ENCODE peak calls at places on chromosomes 16 and 17, in six cellular contexts. C is DND-41, Q is T-helper 17 cell, R is cardiac muscle cell, K is stomach, S is breast epithelium. V is an unnamed sample.

GRCh38 chr17:1460233-1460632 is 4.2 kb upstream of the CRK start:
- DNase-seq in C (no peak), Q (no peak), R (no peak), K (peak; percentile 94), S (peak; percentile 93), V (peak; percentile 59)

GRCh38 chr16:53515259-53515658 is 12.2 kb upstream of the AKTIP start:
- DNase-seq in C (no peak), Q (no peak), R (peak; percentile 88), K (no peak), S (no peak), V (no peak)

GRCh38 chr17:16150251-16150859 is 65.0 kb downstream of the NCOR1 start:
- DNase-seq in C (no peak), Q (no peak), R (peak; percentile 66), K (no peak), S (no peak), V (no peak)

GRCh38 chr16:1089822-1090619 is 6.0 kb downstream of the C1QTNF8 start:
- DNase-seq in C (no peak), Q (no peak), R (no peak), K (peak; percentile 78), S (no peak), V (no peak)

GRCh38 chr17:19648475-19649406 is at the start of gene ALDH3A2:
- DNase-seq in C (no peak), Q (peak; percentile 90), R (peak; percentile 97), K (peak; percentile 97), S (peak; percentile 96), V (peak; percentile 97)

GRCh38 chr16:22081050-22081449 is 11.3 kb upstream of the VWA3A start:
- DNase-seq in C (no peak), Q (no peak), R (no peak), K (no peak), S (no peak), V (no peak)

GRCh38 chr17:67431210-67432015 is 54.3 kb downstream of the PITPNC1 start:
- DNase-seq in C (no peak), Q (no peak), R (peak; percentile 83), K (no peak), S (no peak), V (no peak)

GRCh38 chr17:72101526-72101925 is 19.3 kb upstream of the SOX9 start:
- DNase-seq in C (no peak), Q (no peak), R (no peak), K (no peak), S (no peak), V (no peak)

GRCh38 chr17:66228887-66229782 is at the start of gene APOH:
- DNase-seq in C (no peak), Q (no peak), R (no peak), K (no peak), S (no peak), V (no peak)

GRCh38 chr16:79600636-79601091 is at the start of gene MAF:
- DNase-seq in C (peak; percentile 83), Q (peak; percentile 77), R (peak; percentile 79), K (peak; percentile 95), S (peak; percentile 92), V (peak; percentile 8)

GRCh38 chr17:47695664-47696376 is 1.9 kb downstream of the TBKBP1 start:
- DNase-seq in C (no peak), Q (no peak), R (no peak), K (no peak), S (no peak), V (peak; percentile 13)

GRCh38 chr17:81511550-81511799 is 1.1 kb downstream of the ACTG1 start:
- DNase-seq in C (no peak), Q (no peak), R (peak; percentile 40), K (no peak), S (no peak), V (no peak)

GRCh38 chr16:75789237-75789636 is 62.9 kb upstream of the CPHXL start:
- DNase-seq in C (no peak), Q (no peak), R (peak; percentile 61), K (no peak), S (no peak), V (no peak)

GRCh38 chr16:81495321-81496234 is 51.0 kb downstream of the CMIP start:
- DNase-seq in C (no peak), Q (no peak), R (no peak), K (peak; percentile 48), S (no peak), V (no peak)

GRCh38 chr17:50558955-50559614 is 1.4 kb upstream of the CACNA1G start:
- DNase-seq in C (no peak), Q (peak; percentile 23), R (no peak), K (no peak), S (no peak), V (peak; percentile 89)

GRCh38 chr16:71504901-71505300 is 15.8 kb upstream of the ZNF19 start:
- DNase-seq in C (no peak), Q (no peak), R (no peak), K (no peak), S (no peak), V (no peak)

GRCh38 chr17:3927628-3928010 is 11.4 kb upstream of the P2RX1 start:
- DNase-seq in C (no peak), Q (no peak), R (no peak), K (no peak), S (no peak), V (no peak)

GRCh38 chr17:56262854-56263253 is 109.6 kb downstream of the ANKFN1 start:
- DNase-seq in C (no peak), Q (no peak), R (no peak), K (peak; percentile 49), S (no peak), V (no peak)

GRCh38 chr17:31564291-31564690 is 172.8 kb downstream of the RAB11FIP4 start:
- DNase-seq in C (no peak), Q (no peak), R (no peak), K (no peak), S (no peak), V (no peak)

GRCh38 chr17:81900181-81900820 is 1.7 kb upstream of the NPB start:
- DNase-seq in C (no peak), Q (no peak), R (no peak), K (no peak), S (no peak), V (no peak)

GRCh38 chr17:79614248-79614647 is 3.4 kb upstream of the RBFOX3 start:
- DNase-seq in C (no peak), Q (no peak), R (no peak), K (no peak), S (no peak), V (no peak)

GRCh38 chr16:70747703-70748631 is 53.0 kb downstream of the VAC14 start:
- DNase-seq in C (no peak), Q (no peak), R (peak; percentile 29), K (no peak), S (peak; percentile 56), V (no peak)

GRCh38 chr17:41002814-41003213 is 3.1 kb upstream of the KRTAP3-2 start:
- DNase-seq in C (no peak), Q (no peak), R (no peak), K (no peak), S (no peak), V (no peak)

GRCh38 chr16:86195863-86196630 is 297.1 kb downstream of the IRF8 start:
- DNase-seq in C (no peak), Q (no peak), R (peak; percentile 35), K (no peak), S (no peak), V (no peak)

GRCh38 chr16:75288596-75289120 is 37.2 kb upstream of the BCAR1 start:
- DNase-seq in C (peak; percentile 81), Q (no peak), R (no peak), K (no peak), S (no peak), V (no peak)

GRCh38 chr17:72255481-72255880 is 134.7 kb downstream of the SOX9 start:
- DNase-seq in C (no peak), Q (no peak), R (no peak), K (no peak), S (no peak), V (peak; percentile 62)

GRCh38 chr17:20291853-20292252 is 175.5 kb downstream of the LGALS9B start:
- DNase-seq in C (no peak), Q (no peak), R (no peak), K (no peak), S (no peak), V (no peak)

GRCh38 chr17:10628756-10629155 is 28.4 kb downstream of the MYH3 start:
- DNase-seq in C (peak; percentile 24), Q (no peak), R (no peak), K (no peak), S (no peak), V (no peak)

GRCh38 chr17:41540921-41541625 is 13.0 kb upstream of the KRT19 start:
- DNase-seq in C (no peak), Q (no peak), R (no peak), K (no peak), S (no peak), V (peak; percentile 40)

GRCh38 chr17:33234930-33235685 is 58.0 kb downstream of the ASIC2 start:
- DNase-seq in C (no peak), Q (no peak), R (peak; percentile 88), K (peak; percentile 38), S (peak; percentile 74), V (no peak)

GRCh38 chr17:35714988-35715387 is 16.5 kb upstream of the RASL10B start:
- DNase-seq in C (no peak), Q (no peak), R (no peak), K (no peak), S (no peak), V (no peak)

GRCh38 chr17:22300177-22300576 is 607.9 kb downstream of the KCNJ18 start:
- DNase-seq in C (no peak), Q (no peak), R (no peak), K (no peak), S (no peak), V (no peak)
- H3K9me3 ChIP-seq in C (peaks cover 38% of the 10 kb centered on the region), Q (no peaks in the 10 kb centered on the region), R (no peaks in the 10 kb centered on the region), K (peaks cover 66% of the 10 kb centered on the region), S (peaks cover 47% of the 10 kb centered on the region), V (no peaks in the 10 kb centered on the region)

GRCh38 chr16:85078176-85078700 is 34.0 kb downstream of the CIBAR2 start:
- DNase-seq in C (no peak), Q (no peak), R (no peak), K (no peak), S (no peak), V (no peak)
- H3K9me3 ChIP-seq in C (no peaks in the 10 kb centered on the region), Q (no peaks in the 10 kb centered on the region), R (no peaks in the 10 kb centered on the region), K (no peaks in the 10 kb centered on the region), S (no peaks in the 10 kb centered on the region), V (no peaks in the 10 kb centered on the region)

DNA sequence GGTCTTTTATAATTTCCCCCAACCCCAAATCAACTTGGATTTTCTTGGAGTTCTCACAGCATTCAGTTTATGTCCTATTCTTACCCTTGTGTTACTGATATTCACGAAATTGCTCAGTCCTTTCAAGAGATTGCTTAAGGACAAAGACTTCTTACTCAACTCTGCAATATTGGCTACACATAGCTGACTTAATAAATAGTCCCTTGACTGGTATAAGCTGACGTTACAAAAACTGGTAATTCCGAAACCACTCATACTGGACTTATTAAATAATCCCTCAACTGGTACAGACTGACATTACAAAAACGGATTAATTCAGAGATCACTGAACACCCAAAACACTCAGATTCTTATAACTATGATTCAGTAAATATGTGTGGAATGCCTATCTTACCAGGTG is 860 bp downstream of the TIGD7 start:
- DNase-seq in C (no peak), Q (no peak), R (peak; percentile 27), K (no peak), S (no peak), V (no peak)
- H3K9me3 ChIP-seq in C (no peaks in the 10 kb centered on the region), Q (peaks cover 16% of the 10 kb centered on the region), R (no peaks in the 10 kb centered on the region), K (peaks cover 91% of the 10 kb centered on the region), S (peaks cover 89% of the 10 kb centered on the region), V (peaks cover 3% of the 10 kb centered on the region)

DNA sequence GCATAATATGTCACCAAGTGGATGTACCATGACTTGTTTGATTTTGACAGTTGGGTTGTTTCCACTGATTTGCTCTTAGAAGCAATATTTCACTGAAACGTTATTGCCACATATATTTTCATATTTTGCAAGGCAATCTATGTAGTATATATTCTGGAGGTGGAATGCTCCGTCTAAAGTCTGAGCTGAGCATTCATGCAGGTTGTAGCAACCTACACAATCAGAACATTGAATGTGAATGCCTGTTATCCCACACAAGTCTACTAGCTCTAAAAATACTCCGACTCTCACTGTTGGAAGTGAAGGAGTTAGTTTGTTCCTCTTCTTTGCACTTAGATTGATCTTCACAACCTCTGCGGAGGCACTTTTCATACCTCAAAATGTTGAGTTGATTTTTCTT is 383.2 kb upstream of the EEF2KMT start:
- DNase-seq in C (no peak), Q (no peak), R (no peak), K (no peak), S (no peak), V (no peak)
- H3K9me3 ChIP-seq in C (no peaks in the 10 kb centered on the region), Q (no peaks in the 10 kb centered on the region), R (no peaks in the 10 kb centered on the region), K (no peaks in the 10 kb centered on the region), S (no peaks in the 10 kb centered on the region), V (no peaks in the 10 kb centered on the region)